ENCODE peak calls at places on chromosomes 2 and 18, in seven cellular contexts. T, I, P, K, S, C and M are unnamed samples. For H3K4me1 and H3K36me3, the result is how much of the 10 kb centered on the place peaks cover.

GRCh38 chr18:48265328-48265727 is 143.9 kb downstream of the ZBTB7C start:
- DNase-seq in I (no peak), C (no peak), S (no peak), P (no peak), K (no peak), T (no peak), M (no peak)

GRCh38 chr2:101467306-101467705 is 7.6 kb downstream of the RFX8 start:
- DNase-seq in P (no peak), C (peak), K (no peak), T (no peak), I (no peak), S (peak), M (no peak)

GRCh38 chr2:64699712-64700111 is 46.0 kb upstream of the SERTAD2 start:
- DNase-seq in S (peak), P (peak), I (no peak), T (no peak), K (no peak), C (peak), M (no peak)

GRCh38 chr2:23330214-23330613 is 54.8 kb upstream of the KLHL29 start:
- DNase-seq in P (no peak), K (no peak), S (peak), I (no peak), T (peak), C (peak), M (peak)

GRCh38 chr2:125405816-125406215 is 1250.1 kb upstream of the GYPC start:
- DNase-seq in T (peak), S (no peak), K (peak), C (peak), P (no peak), I (no peak), M (peak)

GRCh38 chr2:233974530-233975071 is 57.4 kb downstream of the TRPM8 start:
- DNase-seq in P (no peak), C (no peak), K (peak), S (no peak), I (no peak), T (peak), M (peak)

GRCh38 chr18:14086459-14087231 is 45.6 kb downstream of the ZNF519 start:
- DNase-seq in C (peak), I (no peak), P (no peak), T (peak), K (peak), S (peak), M (peak)

GRCh38 chr2:196677404-196677803 is 37.9 kb downstream of the CCDC150 start:
- DNase-seq in K (peak), S (no peak), P (no peak), I (no peak), T (peak), C (no peak), M (no peak)

GRCh38 chr2:162327134-162327769 is 8.8 kb upstream of the IFIH1 start:
- DNase-seq in S (no peak), I (no peak), C (peak), K (no peak), P (peak), T (peak), M (no peak)

GRCh38 chr2:137964859-137965459 is 686 bp downstream of the HNMT start:
- DNase-seq in T (no peak), P (no peak), K (no peak), S (no peak), C (no peak), I (no peak), M (no peak)

GRCh38 chr18:59613903-59614302 is 83.3 kb downstream of the CCBE1 start:
- DNase-seq in P (no peak), T (no peak), S (no peak), C (no peak), K (no peak), I (no peak), M (no peak)

GRCh38 chr2:240374085-240374907 is 61.2 kb upstream of the GPC1 start:
- DNase-seq in C (no peak), K (no peak), S (peak), T (peak), I (peak), P (no peak), M (peak)

GRCh38 chr2:240372051-240372450 is 63.4 kb upstream of the GPC1 start:
- DNase-seq in T (no peak), S (no peak), C (no peak), P (no peak), K (no peak), I (no peak), M (no peak)

GRCh38 chr2:240375024-240375645 is 60.3 kb upstream of the GPC1 start:
- DNase-seq in I (no peak), S (no peak), P (no peak), T (no peak), C (no peak), K (no peak), M (no peak)

GRCh38 chr2:240371461-240372000 is 63.9 kb upstream of the GPC1 start:
- DNase-seq in T (no peak), C (no peak), S (no peak), P (no peak), K (no peak), I (no peak), M (no peak)

GRCh38 chr2:240373289-240373885 is 62.1 kb upstream of the GPC1 start:
- DNase-seq in T (no peak), K (no peak), S (no peak), C (no peak), P (no peak), I (no peak), M (no peak)
- H3K4me1 ChIP-seq in T (under half), K (under half), S (under half), C (under half), P (under half), I (under half), M (half or more)

GRCh38 chr18:56235773-56236115 is 402.6 kb downstream of the TXNL1 start:
- DNase-seq in K (no peak), I (no peak), S (no peak), P (no peak), C (peak), T (no peak), M (peak)
- H3K36me3 ChIP-seq in K (under half), I (under half), S (under half), P (under half), C (under half), T (under half), M (under half)

GRCh38 chr2:235411905-235412304 is 81.9 kb upstream of the AGAP1 start:
- DNase-seq in T (no peak), K (no peak), C (no peak), I (no peak), P (no peak), S (no peak), M (no peak)

GRCh38 chr2:235413084-235413483 is 80.8 kb upstream of the AGAP1 start:
- DNase-seq in S (peak), C (no peak), T (no peak), K (no peak), P (no peak), I (no peak), M (no peak)

GRCh38 chr2:235418918-235419317 is 74.9 kb upstream of the AGAP1 start:
- DNase-seq in S (no peak), T (no peak), K (no peak), C (no peak), I (no peak), P (no peak), M (no peak)

GRCh38 chr2:235416816-235417499 is 76.9 kb upstream of the AGAP1 start:
- DNase-seq in P (no peak), S (peak), T (peak), K (no peak), C (no peak), I (no peak), M (no peak)

DNA sequence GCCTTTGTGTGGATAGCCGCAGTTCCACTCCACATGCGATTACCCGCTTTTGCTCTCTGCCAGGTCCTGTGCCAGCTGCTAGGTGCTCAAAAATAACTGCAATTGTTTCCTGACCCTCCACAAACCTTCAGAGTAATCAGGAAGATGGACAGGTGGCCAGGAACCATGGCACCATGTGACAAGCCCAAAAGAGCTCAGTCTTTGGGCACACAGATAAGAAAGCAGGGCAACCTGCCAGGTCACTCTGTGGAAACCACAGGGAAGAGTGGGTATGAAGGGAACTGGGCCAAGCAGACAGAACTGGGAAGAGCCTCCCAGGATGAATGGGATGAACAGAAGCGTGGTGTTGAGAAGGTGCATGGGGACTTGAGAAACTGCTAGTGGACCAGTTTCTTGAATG is 79.4 kb upstream of the AGAP1 start:
- DNase-seq in P (no peak), I (no peak), T (no peak), K (no peak), C (no peak), S (peak), M (no peak)
- H3K27ac ChIP-seq in P (no peak), I (no peak), T (no peak), K (no peak), C (no peak), S (no peak), M (no peak)

GRCh38 chr2:168243061-168243460 is 4.3 kb downstream of the STK39 start:
- DNase-seq in K (no peak), T (no peak), I (no peak), C (no peak), P (no peak), S (no peak), M (no peak)

GRCh38 chr2:168241746-168242145 is 5.6 kb downstream of the STK39 start:
- DNase-seq in S (no peak), C (no peak), K (no peak), P (no peak), I (no peak), T (no peak), M (no peak)

GRCh38 chr2:168244318-168244717 is 3.1 kb downstream of the STK39 start:
- DNase-seq in C (no peak), S (no peak), I (peak), T (peak), K (peak), P (peak), M (peak)

GRCh38 chr2:168239281-168239680 is 8.1 kb downstream of the STK39 start:
- DNase-seq in S (no peak), T (no peak), K (no peak), I (no peak), P (no peak), C (no peak), M (no peak)

GRCh38 chr2:168241208-168241607 is 6.2 kb downstream of the STK39 start:
- DNase-seq in T (no peak), P (no peak), C (peak), I (no peak), S (no peak), K (peak), M (no peak)
- H3K4me1 ChIP-seq in T (under half), P (half or more), C (half or more), I (half or more), S (under half), K (under half), M (under half)

DNA sequence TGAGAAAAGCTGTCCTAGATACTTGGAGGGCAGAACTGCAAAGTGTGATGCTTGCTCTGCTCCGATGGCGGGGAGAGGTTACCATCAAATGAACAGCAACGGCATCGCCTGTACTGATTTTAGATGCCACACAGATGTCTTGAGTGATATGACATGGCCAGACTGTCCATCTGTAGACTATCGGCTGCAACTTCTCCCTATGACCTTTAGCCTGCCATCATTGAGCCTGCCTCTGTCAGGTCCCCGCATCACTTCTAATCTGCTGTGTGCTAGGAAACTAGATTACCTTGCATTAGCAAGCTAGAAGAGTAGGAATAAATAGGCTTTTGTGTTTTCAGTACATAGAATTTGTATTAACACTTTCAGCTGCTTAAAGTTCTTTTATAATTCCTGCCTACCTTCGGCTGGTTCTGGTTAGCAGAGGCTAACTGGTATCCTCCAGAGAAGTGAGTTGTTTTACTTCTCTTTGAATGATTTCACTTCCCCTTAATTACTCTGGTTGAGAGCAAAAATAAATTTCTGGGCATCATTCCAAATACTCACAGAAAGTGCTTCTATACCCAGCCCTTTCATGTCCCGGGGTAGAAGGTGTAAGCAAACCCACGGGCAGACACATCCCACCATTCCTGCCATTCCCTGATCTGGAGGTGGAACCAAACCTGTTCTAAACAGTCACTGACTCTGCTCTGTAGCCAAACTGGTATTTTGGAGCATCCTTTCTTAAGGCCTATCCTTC is 24.0 kb downstream of the GAREM2 start:
- DNase-seq in P (no peak), C (no peak), I (no peak), T (no peak), S (no peak), K (no peak), M (no peak)
- H3K36me3 ChIP-seq in P (half or more), C (under half), I (half or more), T (under half), S (half or more), K (under half), M (under half)

GRCh38 chr2:144409241-144409640 is 110.7 kb downstream of the ZEB2 start:
- DNase-seq in S (no peak), P (no peak), K (no peak), T (no peak), C (no peak), I (no peak), M (no peak)

GRCh38 chr2:144414324-144414845 is 105.5 kb downstream of the ZEB2 start:
- DNase-seq in I (no peak), K (peak), T (peak), C (no peak), S (no peak), P (no peak), M (no peak)

GRCh38 chr2:144407262-144407661 is 112.7 kb downstream of the ZEB2 start:
- DNase-seq in K (no peak), S (no peak), C (no peak), T (no peak), I (no peak), P (no peak), M (no peak)

GRCh38 chr2:144415381-144415780 is 104.5 kb downstream of the ZEB2 start:
- DNase-seq in T (no peak), C (no peak), K (no peak), I (no peak), S (no peak), P (no peak), M (no peak)

DNA sequence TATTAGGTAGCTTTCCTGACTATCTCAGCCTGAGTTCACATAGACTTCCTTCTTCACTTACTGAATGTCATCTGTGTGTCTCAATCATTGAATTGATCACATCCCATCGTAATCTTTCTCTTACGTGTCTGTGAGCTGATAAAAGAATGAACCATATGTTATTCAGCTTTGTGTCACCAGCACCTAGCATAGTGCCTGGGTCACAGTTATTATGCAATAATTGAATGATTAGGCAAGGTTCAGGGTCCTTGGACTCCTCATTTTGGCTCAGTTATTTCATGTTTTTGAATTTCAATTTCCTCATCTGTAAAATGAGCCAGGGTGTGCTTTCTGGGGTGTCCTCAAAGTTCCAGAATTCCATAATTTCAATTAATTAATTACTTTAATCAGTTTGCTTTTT is 107.2 kb downstream of the ZEB2 start:
- DNase-seq in K (no peak), P (no peak), S (no peak), T (no peak), C (no peak), I (no peak), M (no peak)
- H3K27ac ChIP-seq in K (no peak), P (no peak), S (no peak), T (no peak), C (no peak), I (peak), M (no peak)